ENCODE peak calls at places on chromosomes 2 and 18, in seven cellular contexts. H is mesendoderm, S is mesenchymal stem cell, U is neuronal stem cell, X is IMR-90, O is H9, N is trophoblast cell. Y is an unnamed sample.

GRCh38 chr2:165627463-165627862 is 158.0 kb downstream of the CSRNP3 start:
- DNase-seq in U (no peak), O (no peak), S (peak), N (no peak), X (peak), H (no peak), Y (no peak)

GRCh38 chr18:65547046-65547445 is 203.8 kb upstream of the CDH7 start:
- DNase-seq in O (no peak), S (no peak), N (no peak), U (no peak), H (no peak), X (no peak), Y (no peak)

GRCh38 chr2:180573951-180574350 is 406.5 kb upstream of the UBE2E3 start:
- DNase-seq in H (no peak), S (no peak), N (no peak), U (no peak), X (peak), O (no peak), Y (no peak)

GRCh38 chr2:1501196-1501851 is 88.1 kb downstream of the TPO start:
- DNase-seq in O (no peak), S (no peak), U (no peak), X (no peak), H (no peak), N (no peak), Y (no peak)

GRCh38 chr2:128573116-128573515 is 254.4 kb upstream of the HS6ST1 start:
- DNase-seq in O (no peak), H (no peak), U (no peak), X (no peak), S (no peak), N (no peak), Y (peak)

GRCh38 chr18:10376735-10377134 is 77.7 kb upstream of the APCDD1 start:
- DNase-seq in H (no peak), S (no peak), U (no peak), N (no peak), O (no peak), X (no peak), Y (no peak)

GRCh38 chr2:88637464-88637863 is 10.2 kb upstream of the EIF2AK3 start:
- DNase-seq in X (no peak), O (no peak), U (no peak), H (no peak), S (no peak), N (no peak), Y (no peak)

GRCh38 chr2:162582357-162582798 is 238.4 kb downstream of the GCA start:
- DNase-seq in O (peak), S (peak), X (no peak), N (no peak), U (peak), H (peak), Y (no peak)

GRCh38 chr2:191598296-191598695 is 79.6 kb upstream of the NABP1 start:
- DNase-seq in U (no peak), N (no peak), H (no peak), S (no peak), O (no peak), X (no peak), Y (no peak)

GRCh38 chr2:79620679-79621078 is 107.8 kb downstream of the CTNNA2 start:
- DNase-seq in N (no peak), H (no peak), O (no peak), U (no peak), S (no peak), X (no peak), Y (no peak)

GRCh38 chr2:55282110-55282917 is 13.3 kb upstream of the MTIF2 start:
- DNase-seq in S (peak), X (peak), H (peak), N (peak), O (peak), U (peak), Y (peak)

GRCh38 chr2:85804583-85804982 is 50.8 kb downstream of the ATOH8 start:
- DNase-seq in X (no peak), U (no peak), H (peak), N (no peak), O (no peak), S (no peak), Y (no peak)

GRCh38 chr18:73189718-73190117 is 321.9 kb upstream of the NETO1 start:
- DNase-seq in N (no peak), X (no peak), O (no peak), S (no peak), H (no peak), U (no peak), Y (no peak)

GRCh38 chr2:33581857-33582256 is 17.2 kb downstream of the FAM98A start:
- DNase-seq in X (no peak), S (no peak), O (no peak), U (no peak), N (no peak), H (no peak), Y (no peak)

GRCh38 chr18:48992791-48993555 is 42.2 kb upstream of the SMAD7 start:
- DNase-seq in N (peak), H (peak), X (no peak), O (no peak), S (no peak), U (no peak), Y (no peak)

GRCh38 chr18:75113455-75113854 is 95.5 kb downstream of the PTGR3 start:
- DNase-seq in H (no peak), S (no peak), U (no peak), X (no peak), N (no peak), O (no peak), Y (no peak)
- H3K4ac ChIP-seq in H (no peak), S (no peak), U (no peak), X (no peak), N (no peak), O (no peak), Y (no peak)

GRCh38 chr2:124609667-124610066 is 584.6 kb downstream of the CNTNAP5 start:
- DNase-seq in U (no peak), X (no peak), S (no peak), H (peak), N (no peak), O (no peak), Y (no peak)
- H3K4ac ChIP-seq in U (no peak), X (no peak), S (no peak), H (no peak), N (no peak), O (no peak), Y (no peak)

DNA sequence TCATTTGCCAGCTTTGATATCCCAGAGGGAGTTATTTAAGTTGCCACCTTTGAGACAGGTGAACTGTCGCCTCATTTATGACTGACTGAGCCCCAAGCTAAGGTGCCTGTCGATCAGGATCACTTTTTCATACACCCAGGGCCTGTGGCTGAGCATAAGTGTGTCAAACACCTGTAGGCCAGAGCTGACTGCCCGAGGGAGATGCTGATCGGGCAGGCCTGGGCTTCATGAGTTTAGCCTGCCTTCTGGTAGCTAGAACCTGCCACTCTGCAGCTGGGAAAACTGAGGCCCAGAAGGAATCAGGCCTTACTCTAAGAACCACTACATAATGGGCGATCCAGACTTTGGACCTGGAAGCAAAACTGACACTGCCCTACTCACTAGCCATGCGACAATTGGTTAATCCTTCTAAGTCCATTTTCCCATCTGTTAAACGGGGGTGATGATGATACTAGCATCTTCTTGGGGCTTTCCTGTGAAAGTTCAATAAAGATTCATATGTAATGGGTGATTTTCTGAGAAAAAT is 188.7 kb upstream of the GLI2 start:
- DNase-seq in H (no peak), X (no peak), S (no peak), O (no peak), N (no peak), U (no peak), Y (no peak)
- H3K4ac ChIP-seq in H (no peak), X (peak), S (no peak), O (no peak), N (no peak), U (no peak), Y (no peak)

GRCh38 chr18:26071020-26071419 is 19.4 kb downstream of the SS18 start:
- DNase-seq in S (no peak), N (no peak), X (no peak), H (no peak), O (no peak), U (no peak), Y (no peak)

GRCh38 chr18:26074256-26074655 is 16.2 kb downstream of the SS18 start:
- DNase-seq in H (no peak), O (no peak), U (no peak), N (no peak), S (no peak), X (no peak), Y (no peak)

GRCh38 chr18:26071725-26072124 is 18.7 kb downstream of the SS18 start:
- DNase-seq in S (no peak), X (no peak), N (peak), U (no peak), O (no peak), H (no peak), Y (no peak)

DNA sequence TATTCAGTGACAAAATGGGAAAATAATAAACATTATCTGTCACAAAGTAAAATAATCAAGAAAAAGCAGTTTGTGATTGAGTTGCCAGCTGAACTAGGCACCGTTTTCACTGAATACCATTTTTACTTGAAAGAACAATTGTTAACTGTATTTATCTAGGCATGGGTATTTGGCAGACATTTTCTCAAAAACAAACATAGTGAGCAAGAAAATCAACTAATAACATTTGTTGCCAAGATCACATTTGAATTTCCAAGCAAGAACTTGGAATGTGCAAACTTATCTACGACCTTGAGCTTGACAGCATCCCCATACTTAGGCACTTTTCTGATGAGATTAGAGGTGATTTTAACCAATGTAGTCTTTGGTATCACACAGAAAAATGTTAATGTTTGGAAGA is 16.7 kb downstream of the SS18 start:
- DNase-seq in O (no peak), S (no peak), N (no peak), H (no peak), X (no peak), U (no peak), Y (no peak)
- H3K4ac ChIP-seq in O (no peak), S (no peak), N (no peak), H (no peak), X (no peak), U (no peak), Y (no peak)

GRCh38 chr18:59959079-59959478 is 59.3 kb downstream of the PMAIP1 start:
- DNase-seq in S (no peak), U (no peak), O (no peak), N (no peak), X (peak), H (no peak), Y (no peak)
- H3K4ac ChIP-seq in S (no peak), U (no peak), O (no peak), N (no peak), X (no peak), H (no peak), Y (no peak)

GRCh38 chr2:121293450-121294325 is 8.7 kb upstream of the TFCP2L1 start:
- DNase-seq in H (no peak), O (no peak), U (no peak), X (no peak), N (no peak), S (no peak), Y (no peak)
- H3K4ac ChIP-seq in H (no peak), O (no peak), U (no peak), X (no peak), N (no peak), S (no peak), Y (no peak)

GRCh38 chr2:24333019-24333540 is 27.3 kb downstream of the ITSN2 start:
- DNase-seq in U (no peak), N (no peak), X (no peak), S (no peak), H (peak), O (no peak), Y (no peak)

GRCh38 chr2:24330161-24330560 is 30.2 kb downstream of the ITSN2 start:
- DNase-seq in N (no peak), S (no peak), X (no peak), O (no peak), H (no peak), U (no peak), Y (no peak)

GRCh38 chr2:24329700-24330099 is 30.6 kb downstream of the ITSN2 start:
- DNase-seq in O (no peak), U (no peak), S (no peak), X (no peak), N (no peak), H (no peak), Y (no peak)

DNA sequence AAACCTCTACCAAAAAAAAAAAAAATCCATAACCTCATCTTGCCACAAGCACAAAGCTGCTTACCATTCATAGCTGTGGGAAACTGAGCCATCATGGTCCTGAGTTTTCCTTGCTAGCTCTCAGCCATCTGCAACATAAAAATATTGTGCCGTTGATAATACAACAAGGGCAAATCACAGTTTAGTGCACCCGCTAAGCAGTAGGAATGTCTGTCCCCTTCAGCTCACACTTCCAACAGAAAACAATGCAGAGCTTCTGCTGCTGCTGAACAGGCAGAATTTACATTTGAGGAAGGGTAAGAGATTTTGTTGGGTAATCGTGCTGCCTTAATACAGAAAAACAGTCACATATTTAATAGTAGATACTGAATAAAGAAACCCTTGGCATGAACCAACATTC is 32.3 kb downstream of the ITSN2 start:
- DNase-seq in O (no peak), N (no peak), U (no peak), S (no peak), X (no peak), H (peak), Y (no peak)
- H3K4ac ChIP-seq in O (no peak), N (no peak), U (no peak), S (no peak), X (no peak), H (no peak), Y (no peak)

GRCh38 chr18:46794607-46795006 is 37.8 kb upstream of the ST8SIA5 start:
- DNase-seq in U (no peak), O (peak), H (peak), X (no peak), S (no peak), N (no peak), Y (no peak)
- H3K4ac ChIP-seq in U (no peak), O (no peak), H (no peak), X (no peak), S (no peak), N (no peak), Y (no peak)

GRCh38 chr2:6067806-6068205 is 375.6 kb downstream of the SOX11 start:
- DNase-seq in H (no peak), N (no peak), S (no peak), U (no peak), O (no peak), X (no peak), Y (no peak)
- H3K4ac ChIP-seq in H (no peak), N (no peak), S (no peak), U (no peak), O (no peak), X (no peak), Y (no peak)

Y was measured in H1.